ENCODE peak calls at places on chromosomes 12 and 14, in nine cellular contexts. One of them, this sample, is unnamed.
A peak's percentile ranks its signal among the peaks of the same experiment; 100 is the strongest.

GRCh38 chr14:75941030-75941429 is 40.8 kb downstream of the TGFB3 start:
- DNase-seq in esophagus squamous epithelium: no peak
- DNase-seq in bronchial epithelial cell: no peak
- DNase-seq in cardiac fibroblast: peak; percentile 11
- DNase-seq in fibroblast of villous mesenchyme: no peak
- DNase-seq in BJ: no peak
- DNase-seq in IMR-90: peak; percentile 17
- DNase-seq in CD8-positive, alpha-beta T cell: no peak
- DNase-seq in ovary: no peak
- DNase-seq in this sample: no peak

GRCh38 chr12:106311139-106311538 is 8.6 kb downstream of the TCP11L2 start:
- DNase-seq in esophagus squamous epithelium: no peak
- DNase-seq in ovary: no peak
- DNase-seq in bronchial epithelial cell: no peak
- DNase-seq in BJ: no peak
- DNase-seq in cardiac fibroblast: no peak
- DNase-seq in CD8-positive, alpha-beta T cell: no peak
- DNase-seq in IMR-90: no peak
- DNase-seq in fibroblast of villous mesenchyme: no peak
- DNase-seq in this sample: no peak

GRCh38 chr12:97276198-97276580 is 186.4 kb upstream of the RMST start:
- DNase-seq in ovary: no peak
- DNase-seq in esophagus squamous epithelium: no peak
- DNase-seq in IMR-90: no peak
- DNase-seq in CD8-positive, alpha-beta T cell: no peak
- DNase-seq in fibroblast of villous mesenchyme: no peak
- DNase-seq in cardiac fibroblast: no peak
- DNase-seq in bronchial epithelial cell: no peak
- DNase-seq in BJ: no peak
- DNase-seq in this sample: no peak

GRCh38 chr14:99517046-99517642 is 35.9 kb downstream of the CCNK start:
- DNase-seq in BJ: no peak
- DNase-seq in cardiac fibroblast: no peak
- DNase-seq in bronchial epithelial cell: no peak
- DNase-seq in esophagus squamous epithelium: no peak
- DNase-seq in CD8-positive, alpha-beta T cell: no peak
- DNase-seq in ovary: no peak
- DNase-seq in IMR-90: no peak
- DNase-seq in fibroblast of villous mesenchyme: no peak
- DNase-seq in this sample: no peak

GRCh38 chr12:46521145-46521544 is 148.6 kb upstream of the SLC38A2 start:
- DNase-seq in ovary: peak; percentile 55
- DNase-seq in esophagus squamous epithelium: no peak
- DNase-seq in IMR-90: no peak
- DNase-seq in BJ: no peak
- DNase-seq in CD8-positive, alpha-beta T cell: no peak
- DNase-seq in bronchial epithelial cell: no peak
- DNase-seq in fibroblast of villous mesenchyme: no peak
- DNase-seq in cardiac fibroblast: no peak
- DNase-seq in this sample: no peak

GRCh38 chr14:54562334-54562733 is 4.6 kb upstream of the SAMD4A start:
- DNase-seq in BJ: no peak
- DNase-seq in CD8-positive, alpha-beta T cell: no peak
- DNase-seq in IMR-90: peak; percentile 57
- DNase-seq in cardiac fibroblast: no peak
- DNase-seq in bronchial epithelial cell: no peak
- DNase-seq in esophagus squamous epithelium: no peak
- DNase-seq in ovary: no peak
- DNase-seq in fibroblast of villous mesenchyme: no peak
- DNase-seq in this sample: no peak

GRCh38 chr14:68941820-68942219 is 37.3 kb downstream of the ACTN1 start:
- DNase-seq in ovary: no peak
- DNase-seq in fibroblast of villous mesenchyme: peak; percentile 96
- DNase-seq in IMR-90: peak; percentile 90
- DNase-seq in cardiac fibroblast: peak; percentile 91
- DNase-seq in BJ: peak; percentile 84
- DNase-seq in esophagus squamous epithelium: no peak
- DNase-seq in bronchial epithelial cell: peak; percentile 96
- DNase-seq in CD8-positive, alpha-beta T cell: no peak
- DNase-seq in this sample: peak; percentile 97

GRCh38 chr14:77339407-77339806 is 18.6 kb downstream of the GSTZ1 start:
- DNase-seq in ovary: no peak
- DNase-seq in BJ: no peak
- DNase-seq in cardiac fibroblast: peak; percentile 21
- DNase-seq in IMR-90: peak; percentile 82
- DNase-seq in bronchial epithelial cell: peak; percentile 66
- DNase-seq in CD8-positive, alpha-beta T cell: no peak
- DNase-seq in fibroblast of villous mesenchyme: no peak
- DNase-seq in esophagus squamous epithelium: no peak
- DNase-seq in this sample: peak; percentile 44

GRCh38 chr14:97824218-97824617 is 1027.0 kb downstream of the VRK1 start:
- DNase-seq in CD8-positive, alpha-beta T cell: no peak
- DNase-seq in BJ: no peak
- DNase-seq in bronchial epithelial cell: no peak
- DNase-seq in esophagus squamous epithelium: no peak
- DNase-seq in ovary: no peak
- DNase-seq in cardiac fibroblast: no peak
- DNase-seq in IMR-90: no peak
- DNase-seq in fibroblast of villous mesenchyme: no peak
- DNase-seq in this sample: no peak

GRCh38 chr12:113462880-113463745 is 8.6 kb downstream of the LHX5 start:
- DNase-seq in fibroblast of villous mesenchyme: no peak
- DNase-seq in cardiac fibroblast: no peak
- DNase-seq in esophagus squamous epithelium: no peak
- DNase-seq in BJ: no peak
- DNase-seq in IMR-90: no peak
- DNase-seq in bronchial epithelial cell: no peak
- DNase-seq in ovary: no peak
- DNase-seq in CD8-positive, alpha-beta T cell: no peak
- DNase-seq in this sample: no peak

GRCh38 chr14:24662753-24663152 is 28.8 kb upstream of the GZMB start:
- DNase-seq in ovary: no peak
- DNase-seq in IMR-90: no peak
- DNase-seq in esophagus squamous epithelium: no peak
- DNase-seq in fibroblast of villous mesenchyme: no peak
- DNase-seq in cardiac fibroblast: no peak
- DNase-seq in CD8-positive, alpha-beta T cell: no peak
- DNase-seq in BJ: no peak
- DNase-seq in bronchial epithelial cell: no peak
- DNase-seq in this sample: no peak

GRCh38 chr12:110365743-110366473 is 37.6 kb downstream of the ANAPC7 start:
- DNase-seq in CD8-positive, alpha-beta T cell: no peak
- DNase-seq in cardiac fibroblast: no peak
- DNase-seq in IMR-90: no peak
- DNase-seq in BJ: no peak
- DNase-seq in esophagus squamous epithelium: no peak
- DNase-seq in ovary: no peak
- DNase-seq in fibroblast of villous mesenchyme: no peak
- DNase-seq in bronchial epithelial cell: no peak
- DNase-seq in this sample: no peak

GRCh38 chr14:70416717-70417349 is at the start of gene SYNJ2BP:
- DNase-seq in fibroblast of villous mesenchyme: peak; percentile 71
- DNase-seq in esophagus squamous epithelium: peak; percentile 4
- DNase-seq in cardiac fibroblast: peak; percentile 70
- DNase-seq in CD8-positive, alpha-beta T cell: peak; percentile 48
- DNase-seq in BJ: no peak
- DNase-seq in ovary: peak; percentile 60
- DNase-seq in bronchial epithelial cell: peak; percentile 83
- DNase-seq in IMR-90: peak; percentile 70
- DNase-seq in this sample: peak; percentile 69

GRCh38 chr12:6684609-6685008 is 4.6 kb downstream of the ZNF384 start:
- DNase-seq in bronchial epithelial cell: no peak
- DNase-seq in BJ: no peak
- DNase-seq in esophagus squamous epithelium: no peak
- DNase-seq in ovary: no peak
- DNase-seq in IMR-90: peak; percentile 16
- DNase-seq in cardiac fibroblast: peak; percentile 38
- DNase-seq in fibroblast of villous mesenchyme: no peak
- DNase-seq in CD8-positive, alpha-beta T cell: no peak
- DNase-seq in this sample: no peak

GRCh38 chr14:28157887-28158791 is 608.4 kb upstream of the FOXG1 start:
- DNase-seq in IMR-90: no peak
- DNase-seq in CD8-positive, alpha-beta T cell: no peak
- DNase-seq in cardiac fibroblast: no peak
- DNase-seq in BJ: no peak
- DNase-seq in bronchial epithelial cell: no peak
- DNase-seq in ovary: no peak
- DNase-seq in esophagus squamous epithelium: no peak
- DNase-seq in fibroblast of villous mesenchyme: no peak
- DNase-seq in this sample: no peak

DNA sequence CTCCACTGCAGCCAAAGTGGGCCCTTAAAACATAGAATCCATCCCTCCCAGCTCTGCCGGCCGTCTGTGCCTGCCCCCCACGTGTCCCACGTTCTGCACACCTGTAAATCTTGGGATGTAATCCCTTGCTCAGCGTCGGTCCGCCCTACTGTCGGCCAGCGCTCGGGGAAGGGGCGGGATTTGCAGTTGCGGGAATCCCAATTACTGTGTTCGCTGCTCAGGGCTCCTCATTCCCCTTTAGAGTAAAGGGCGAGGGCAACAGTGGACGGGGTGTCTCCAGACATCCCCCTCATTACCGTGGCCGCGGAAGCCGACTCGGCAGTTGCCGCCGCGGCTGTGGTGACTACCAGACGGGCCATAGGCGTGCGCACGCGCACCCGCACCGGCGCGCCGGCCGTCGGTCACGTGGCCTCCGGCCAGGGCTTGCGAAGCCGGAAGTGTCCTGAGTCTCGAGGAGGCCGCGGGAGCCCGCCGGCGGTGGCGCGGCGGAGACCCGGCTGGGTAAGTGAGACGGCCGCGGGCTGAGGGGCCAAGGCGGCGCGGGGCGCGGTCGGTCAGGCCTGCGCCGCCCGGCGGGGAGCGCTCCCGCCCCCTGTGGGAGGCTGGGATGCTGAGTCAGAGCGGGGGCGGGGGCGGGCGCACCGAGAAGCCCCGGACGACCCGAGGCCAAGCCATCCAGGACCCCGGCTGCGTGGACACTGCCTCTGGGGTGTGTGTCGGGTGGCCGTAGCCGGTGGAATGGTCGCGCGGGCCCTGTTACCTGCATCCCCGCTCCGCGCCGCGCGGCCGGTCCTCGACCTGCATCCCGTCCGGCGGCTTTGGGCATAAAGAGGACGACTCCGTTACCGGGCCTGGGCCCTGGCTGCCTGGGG is at the start of gene TBK1:
- DNase-seq in CD8-positive, alpha-beta T cell: peak; percentile 51
- DNase-seq in ovary: peak; percentile 90
- DNase-seq in esophagus squamous epithelium: peak; percentile 21
- DNase-seq in cardiac fibroblast: peak; percentile 89
- DNase-seq in IMR-90: peak; percentile 84
- DNase-seq in fibroblast of villous mesenchyme: peak; percentile 89
- DNase-seq in BJ: peak; percentile 45
- DNase-seq in bronchial epithelial cell: peak; percentile 62
- DNase-seq in this sample: peak; percentile 90
- TF ChIP-seq CTCF in CD8-positive, alpha-beta T cell: no peak
- TF ChIP-seq CTCF in ovary: no peak
- TF ChIP-seq CTCF in esophagus squamous epithelium: no peak
- TF ChIP-seq CTCF in cardiac fibroblast: no peak
- TF ChIP-seq CTCF in IMR-90: peak; percentile 4
- TF ChIP-seq CTCF in fibroblast of villous mesenchyme: no peak
- TF ChIP-seq CTCF in BJ: no peak
- TF ChIP-seq CTCF in bronchial epithelial cell: no peak
- TF ChIP-seq CTCF in this sample: peak; percentile 1

GRCh38 chr12:39622306-39622705 is 2.7 kb upstream of the ABCD2 start:
- DNase-seq in BJ: no peak
- DNase-seq in fibroblast of villous mesenchyme: no peak
- DNase-seq in IMR-90: no peak
- DNase-seq in esophagus squamous epithelium: no peak
- DNase-seq in CD8-positive, alpha-beta T cell: no peak
- DNase-seq in cardiac fibroblast: no peak
- DNase-seq in bronchial epithelial cell: no peak
- DNase-seq in ovary: no peak
- DNase-seq in this sample: no peak
- H3K4me3 ChIP-seq in BJ: no peak overlapping the region
- H3K4me3 ChIP-seq in fibroblast of villous mesenchyme: no peak overlapping the region
- H3K4me3 ChIP-seq in IMR-90: no peak overlapping the region
- H3K4me3 ChIP-seq in esophagus squamous epithelium: no peak overlapping the region
- H3K4me3 ChIP-seq in CD8-positive, alpha-beta T cell: no peak overlapping the region
- H3K4me3 ChIP-seq in cardiac fibroblast: no peak overlapping the region
- H3K4me3 ChIP-seq in bronchial epithelial cell: no peak overlapping the region
- H3K4me3 ChIP-seq in ovary: no peak overlapping the region
- H3K4me3 ChIP-seq in this sample: no peak overlapping the region

GRCh38 chr14:63323148-63323547 is 4.4 kb upstream of the GPHB5 start:
- DNase-seq in ovary: no peak
- DNase-seq in bronchial epithelial cell: peak; percentile 24
- DNase-seq in fibroblast of villous mesenchyme: no peak
- DNase-seq in cardiac fibroblast: no peak
- DNase-seq in IMR-90: no peak
- DNase-seq in esophagus squamous epithelium: no peak
- DNase-seq in CD8-positive, alpha-beta T cell: no peak
- DNase-seq in BJ: no peak
- DNase-seq in this sample: no peak
- TF ChIP-seq CTCF in ovary: no peak
- TF ChIP-seq CTCF in bronchial epithelial cell: no peak
- TF ChIP-seq CTCF in fibroblast of villous mesenchyme: no peak
- TF ChIP-seq CTCF in cardiac fibroblast: no peak
- TF ChIP-seq CTCF in IMR-90: no peak
- TF ChIP-seq CTCF in esophagus squamous epithelium: no peak
- TF ChIP-seq CTCF in CD8-positive, alpha-beta T cell: no peak
- TF ChIP-seq CTCF in BJ: no peak
- TF ChIP-seq CTCF in this sample: no peak

DNA sequence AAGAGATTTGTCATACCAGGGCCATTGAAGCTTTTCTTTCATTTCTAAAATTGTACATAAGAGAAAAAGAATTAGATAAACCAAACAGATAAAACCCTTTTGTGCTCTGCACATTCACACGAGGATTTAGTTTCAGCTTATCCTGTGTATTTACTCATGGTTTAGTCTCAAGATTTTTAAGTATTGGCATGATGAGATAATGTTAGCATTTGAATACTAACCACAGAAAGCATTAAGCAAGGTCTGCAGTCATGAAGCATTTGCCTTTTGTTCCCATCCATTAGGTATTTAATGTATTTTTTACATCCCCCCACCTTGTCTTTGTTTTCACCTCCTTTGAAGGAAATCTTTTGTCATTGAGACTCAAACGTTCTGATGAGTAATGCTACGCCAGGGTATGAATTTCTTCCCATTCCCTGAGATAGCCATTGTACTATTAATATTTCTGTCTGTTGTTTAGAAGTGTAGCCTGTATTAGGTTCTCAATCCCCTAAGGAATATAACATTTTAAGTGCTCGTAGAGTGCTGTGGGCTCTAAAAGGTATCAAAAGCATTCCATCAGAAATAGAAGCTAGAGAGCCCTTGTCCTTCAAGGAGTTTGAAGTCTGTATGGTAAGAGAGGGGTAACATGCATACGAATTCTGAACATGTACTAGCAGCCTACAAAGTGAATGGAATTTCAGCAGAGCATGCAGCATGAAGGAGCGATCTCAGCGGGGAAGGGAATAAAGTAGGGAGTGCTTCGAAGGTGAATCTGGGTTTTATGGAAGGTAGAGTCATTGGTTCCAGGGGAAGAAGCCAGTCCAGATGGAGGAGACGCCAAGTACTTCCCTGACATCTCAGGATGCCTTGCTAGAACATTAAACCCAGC is 22.3 kb downstream of the CRADD start:
- DNase-seq in ovary: no peak
- DNase-seq in cardiac fibroblast: peak; percentile 42
- DNase-seq in bronchial epithelial cell: peak; percentile 84
- DNase-seq in BJ: no peak
- DNase-seq in esophagus squamous epithelium: no peak
- DNase-seq in IMR-90: peak; percentile 93
- DNase-seq in fibroblast of villous mesenchyme: peak; percentile 68
- DNase-seq in CD8-positive, alpha-beta T cell: no peak
- DNase-seq in this sample: peak; percentile 79
- H3K4me3 ChIP-seq in ovary: no peak overlapping the region
- H3K4me3 ChIP-seq in cardiac fibroblast: no peak overlapping the region
- H3K4me3 ChIP-seq in bronchial epithelial cell: no peak overlapping the region
- H3K4me3 ChIP-seq in BJ: no peak overlapping the region
- H3K4me3 ChIP-seq in esophagus squamous epithelium: no peak overlapping the region
- H3K4me3 ChIP-seq in IMR-90: no peak overlapping the region
- H3K4me3 ChIP-seq in fibroblast of villous mesenchyme: no peak overlapping the region
- H3K4me3 ChIP-seq in CD8-positive, alpha-beta T cell: no peak overlapping the region
- H3K4me3 ChIP-seq in this sample: no peak overlapping the region

This sample was measured in choroid plexus epithelial cell.